ENCODE peak calls at places on chromosomes 12 and 14, in seven cellular contexts. C is ELF-1; P is tibial artery; L is heart left ventricle; N is stimulated activated CD4-positive, alpha-beta T cell treated with anti-CD3 and anti-CD28 coated beads, Interleukin-4, amount 100 ng/mL, for 48 hours; E is pons; S is PC-3. B is an unnamed sample.

GRCh38 chr12:28507055-28507454 is 316.8 kb downstream of the CCDC91 start:
- DNase-seq in S (no peak), E (no peak), P (no peak), N (no peak), C (no peak), L (no peak), B (no peak)

GRCh38 chr12:128823216-128823915 is 392 bp downstream of the SLC15A4 start:
- DNase-seq in S (peak), E (no peak), L (no peak), P (no peak), C (peak), N (peak), B (no peak)

GRCh38 chr12:98743362-98743953 is 98.4 kb downstream of the APAF1 start:
- DNase-seq in S (peak), P (no peak), C (peak), N (peak), L (no peak), E (peak), B (no peak)

GRCh38 chr14:95085321-95085720 is 72.0 kb downstream of the DICER1 start:
- DNase-seq in P (no peak), N (no peak), L (no peak), S (no peak), C (no peak), E (no peak), B (no peak)

GRCh38 chr12:52142431-52142830 is 49.4 kb downstream of the KRT80 start:
- DNase-seq in E (no peak), S (no peak), C (no peak), N (no peak), L (peak), P (no peak), B (no peak)

GRCh38 chr12:78938341-78939084 is 73.9 kb downstream of the SYT1 start:
- DNase-seq in L (no peak), S (peak), C (no peak), E (no peak), N (no peak), P (no peak), B (no peak)

GRCh38 chr14:70692210-70692609 is 50.5 kb downstream of the TTC9 start:
- DNase-seq in L (no peak), S (no peak), P (peak), C (peak), E (peak), N (no peak), B (peak)

GRCh38 chr12:114666746-114667668 is 17.0 kb downstream of the TBX3 start:
- DNase-seq in N (no peak), C (peak), S (peak), L (no peak), P (no peak), E (no peak), B (no peak)

GRCh38 chr12:9103050-9103854 is 12.5 kb downstream of the A2M start:
- DNase-seq in E (no peak), L (no peak), N (no peak), S (no peak), P (no peak), C (no peak), B (no peak)

GRCh38 chr14:68464716-68465115 is 328.2 kb downstream of the ZFP36L1 start:
- DNase-seq in N (no peak), C (no peak), E (no peak), L (no peak), S (peak), P (no peak), B (no peak)

GRCh38 chr12:88408828-88409227 is 171.4 kb downstream of the KITLG start:
- DNase-seq in N (no peak), S (peak), L (no peak), C (no peak), P (no peak), E (no peak), B (no peak)

GRCh38 chr12:53737951-53738833 is 10.9 kb upstream of the CALCOCO1 start:
- DNase-seq in P (no peak), E (no peak), L (no peak), S (no peak), C (peak), N (no peak), B (no peak)

GRCh38 chr14:77319416-77319815 is 1.3 kb downstream of the POMT2 start:
- DNase-seq in C (peak), N (no peak), P (no peak), L (no peak), S (peak), E (peak), B (no peak)

GRCh38 chr14:47442206-47442605 is 233.2 kb downstream of the MDGA2 start:
- DNase-seq in C (peak), P (no peak), L (no peak), N (no peak), E (peak), S (peak), B (no peak)

GRCh38 chr12:50200507-50201273 is 33.5 kb upstream of the CERS5 start:
- DNase-seq in L (no peak), P (no peak), E (no peak), C (no peak), S (peak), N (no peak), B (no peak)

GRCh38 chr14:31842905-31843304 is 234.2 kb upstream of the ARHGAP5 start:
- DNase-seq in L (no peak), P (no peak), S (no peak), E (peak), N (no peak), C (no peak), B (no peak)

GRCh38 chr14:32675433-32675832 is 263.2 kb upstream of the NPAS3 start:
- DNase-seq in S (no peak), N (no peak), P (no peak), E (no peak), C (no peak), L (no peak), B (no peak)

GRCh38 chr12:71546322-71546861 is 106.8 kb downstream of the LGR5 start:
- DNase-seq in E (no peak), S (no peak), L (no peak), N (no peak), P (no peak), C (no peak), B (no peak)

GRCh38 chr12:3378655-3379054 is 112.3 kb upstream of the PRMT8 start:
- DNase-seq in L (no peak), N (no peak), C (no peak), S (no peak), E (no peak), P (no peak), B (no peak)

GRCh38 chr14:61469771-61470170 is 148.4 kb downstream of the PRKCH start:
- DNase-seq in S (no peak), P (no peak), E (no peak), N (no peak), C (no peak), L (no peak), B (no peak)

GRCh38 chr12:40499856-40500255 is 192.4 kb upstream of the CNTN1 start:
- DNase-seq in C (no peak), E (no peak), P (no peak), N (no peak), S (no peak), L (no peak), B (no peak)

GRCh38 chr12:130480887-130481286 is 143.2 kb downstream of the PIWIL1 start:
- DNase-seq in N (no peak), E (no peak), C (no peak), S (no peak), L (no peak), P (no peak), B (no peak)

GRCh38 chr14:105430535-105430934 is 10.9 kb downstream of the MTA1 start:
- DNase-seq in P (no peak), E (no peak), C (no peak), N (no peak), S (peak), L (no peak), B (no peak)

B was measured in right atrium auricular region.